ENCODE peak calls at places on chromosome 7, in four cellular contexts. One of them, this sample, is unnamed.

GRCh38 chr7:85191383-85191782 is 4.5 kb upstream of the SEMA3D start:
- DNase-seq in fibroblast of pulmonary artery: peak; percentile 66
- DNase-seq in fibroblast of lung: peak; percentile 50
- DNase-seq in bronchial epithelial cell: peak; percentile 61
- DNase-seq in this sample: peak; percentile 26

GRCh38 chr7:40151504-40151903 is 16.7 kb downstream of the SUGCT start:
- DNase-seq in fibroblast of pulmonary artery: no peak
- DNase-seq in fibroblast of lung: no peak
- DNase-seq in bronchial epithelial cell: no peak
- DNase-seq in this sample: no peak

GRCh38 chr7:100745184-100745583 is 11.8 kb downstream of the ZAN start:
- DNase-seq in fibroblast of pulmonary artery: peak; percentile 52
- DNase-seq in fibroblast of lung: peak; percentile 66
- DNase-seq in bronchial epithelial cell: no peak
- DNase-seq in this sample: peak; percentile 17

GRCh38 chr7:134462337-134462925 is 3.5 kb upstream of the AKR1B1 start:
- DNase-seq in fibroblast of pulmonary artery: peak; percentile 82
- DNase-seq in fibroblast of lung: peak; percentile 82
- DNase-seq in bronchial epithelial cell: peak; percentile 62
- DNase-seq in this sample: peak; percentile 61

GRCh38 chr7:25662881-25663588 is 434.7 kb upstream of the NPVF start:
- DNase-seq in fibroblast of pulmonary artery: no peak
- DNase-seq in fibroblast of lung: no peak
- DNase-seq in bronchial epithelial cell: no peak
- DNase-seq in this sample: no peak

GRCh38 chr7:118525020-118525419 is 300.5 kb downstream of the ANKRD7 start:
- DNase-seq in fibroblast of pulmonary artery: no peak
- DNase-seq in fibroblast of lung: no peak
- DNase-seq in bronchial epithelial cell: no peak
- DNase-seq in this sample: no peak

GRCh38 chr7:158495780-158496179 is 91.8 kb downstream of the PTPRN2 start:
- DNase-seq in fibroblast of pulmonary artery: no peak
- DNase-seq in fibroblast of lung: no peak
- DNase-seq in bronchial epithelial cell: peak; percentile 3
- DNase-seq in this sample: no peak

GRCh38 chr7:99617187-99617781 is 538 bp downstream of the ZSCAN25 start:
- DNase-seq in fibroblast of pulmonary artery: no peak
- DNase-seq in fibroblast of lung: no peak
- DNase-seq in bronchial epithelial cell: no peak
- DNase-seq in this sample: no peak

GRCh38 chr7:126026421-126027088 is 1096.9 kb upstream of the POT1 start:
- DNase-seq in fibroblast of pulmonary artery: no peak
- DNase-seq in fibroblast of lung: no peak
- DNase-seq in bronchial epithelial cell: no peak
- DNase-seq in this sample: peak; percentile 16

GRCh38 chr7:8702807-8703206 is 269.4 kb downstream of the NXPH1 start:
- DNase-seq in fibroblast of pulmonary artery: no peak
- DNase-seq in fibroblast of lung: no peak
- DNase-seq in bronchial epithelial cell: no peak
- DNase-seq in this sample: no peak

GRCh38 chr7:102832694-102833093 is 80.1 kb upstream of the LRRC17 start:
- DNase-seq in fibroblast of pulmonary artery: no peak
- DNase-seq in fibroblast of lung: no peak
- DNase-seq in bronchial epithelial cell: no peak
- DNase-seq in this sample: no peak

GRCh38 chr7:109456116-109456515 is 886.4 kb downstream of the DNAJB9 start:
- DNase-seq in fibroblast of pulmonary artery: no peak
- DNase-seq in fibroblast of lung: no peak
- DNase-seq in bronchial epithelial cell: no peak
- DNase-seq in this sample: no peak

GRCh38 chr7:151117565-151117964 is 31.3 kb downstream of the AGAP3 start:
- DNase-seq in fibroblast of pulmonary artery: no peak
- DNase-seq in fibroblast of lung: no peak
- DNase-seq in bronchial epithelial cell: peak; percentile 23
- DNase-seq in this sample: no peak
- H3K4me3 ChIP-seq in fibroblast of pulmonary artery: no peak overlapping the region
- H3K4me3 ChIP-seq in fibroblast of lung: no peak overlapping the region
- H3K4me3 ChIP-seq in bronchial epithelial cell: peak overlapping the region; percentile 57
- H3K4me3 ChIP-seq in this sample: no peak overlapping the region

DNA sequence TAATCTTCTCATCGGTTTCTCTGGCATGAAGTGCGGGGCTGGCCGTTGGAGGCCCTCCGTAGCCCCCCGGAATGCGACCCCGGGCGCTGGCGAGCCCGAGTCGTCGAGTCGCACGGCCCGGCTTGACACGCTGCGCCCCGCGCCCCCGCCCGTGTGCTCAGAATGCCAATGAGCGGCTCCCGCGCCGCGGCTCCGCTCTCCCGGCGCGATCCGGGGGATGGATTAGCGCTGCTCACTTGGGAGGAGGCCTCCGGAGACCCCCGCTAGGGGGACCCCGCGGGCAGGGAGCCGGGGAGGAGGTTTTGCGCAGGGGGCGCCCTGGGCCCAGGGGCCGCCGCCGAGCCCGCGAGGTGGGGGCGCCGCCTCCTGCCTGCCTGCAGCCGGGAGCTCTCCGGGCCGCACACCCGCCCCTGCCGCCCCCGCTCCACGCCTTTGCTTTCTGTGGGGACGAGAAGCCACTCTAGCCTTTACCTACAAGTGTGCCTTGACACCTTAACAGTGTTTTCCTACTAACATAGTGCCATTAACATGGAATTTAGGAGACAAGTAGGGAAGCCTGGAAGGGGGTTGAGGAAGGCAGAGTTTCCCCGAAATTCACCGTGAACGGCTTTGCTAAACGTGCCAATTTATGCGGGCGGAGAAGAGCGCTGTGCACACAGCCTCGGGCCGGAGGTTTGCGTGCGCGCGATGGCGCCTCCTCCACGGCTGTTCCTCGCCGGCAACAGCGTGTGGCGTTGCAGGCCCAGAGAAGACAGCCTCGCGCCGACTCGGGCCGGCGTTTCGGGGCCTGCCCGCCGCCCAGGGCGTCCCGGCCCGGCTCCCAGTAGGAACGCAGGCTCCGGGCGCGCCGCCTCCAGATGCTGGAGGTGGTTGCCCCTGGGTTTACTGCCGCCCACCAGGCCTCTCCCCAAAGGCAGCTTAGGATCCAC is 7.1 kb downstream of the SHH start:
- DNase-seq in fibroblast of pulmonary artery: peak; percentile 78
- DNase-seq in fibroblast of lung: peak; percentile 78
- DNase-seq in bronchial epithelial cell: peak; percentile 38
- DNase-seq in this sample: peak; percentile 62
- H3K4me3 ChIP-seq in fibroblast of pulmonary artery: peak overlapping the region; percentile 47
- H3K4me3 ChIP-seq in fibroblast of lung: peak overlapping the region; percentile 36
- H3K4me3 ChIP-seq in bronchial epithelial cell: peak overlapping the region; percentile 29
- H3K4me3 ChIP-seq in this sample: peak overlapping the region; percentile 54

DNA sequence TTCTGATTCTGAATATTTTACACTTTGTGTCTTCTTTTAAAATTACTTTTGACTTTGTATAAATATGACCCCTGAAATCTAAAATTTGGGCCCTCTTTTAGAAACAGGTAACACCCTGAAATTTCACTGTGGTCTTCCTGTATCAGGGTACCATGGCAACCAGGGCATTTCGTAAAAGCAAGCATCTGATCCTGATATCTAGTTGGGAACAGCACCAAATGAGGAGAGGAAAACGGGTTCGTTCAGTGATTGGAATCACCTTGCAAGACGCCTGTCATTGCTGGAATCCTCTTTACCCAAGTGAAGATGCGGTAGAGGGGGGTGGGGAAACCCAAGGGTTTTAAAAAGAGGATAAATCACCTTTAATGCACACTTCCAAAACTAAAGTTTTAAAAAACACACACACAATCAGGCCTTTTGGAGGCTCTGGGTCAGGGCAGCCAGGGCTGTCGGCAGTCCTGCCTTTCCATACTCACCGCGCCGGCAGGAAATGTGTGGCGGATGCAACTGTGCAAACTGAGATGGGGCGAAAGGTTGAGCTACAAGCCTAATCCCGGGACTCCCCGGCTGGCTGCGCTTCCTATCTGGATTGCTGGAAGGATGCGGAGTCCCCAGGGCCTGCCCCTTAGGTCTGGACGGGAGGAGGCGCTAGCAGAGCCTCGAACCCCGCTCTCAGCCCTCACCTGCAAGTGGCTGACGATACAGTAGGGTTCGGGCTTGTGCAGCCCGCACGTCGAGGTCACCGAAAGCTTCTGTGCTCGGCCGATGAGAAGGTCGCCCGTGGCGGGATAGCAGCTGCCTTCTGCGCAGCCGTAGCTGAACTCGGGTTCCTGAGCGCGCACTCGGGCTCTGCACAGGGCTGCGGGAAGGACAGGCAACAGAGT is 1.8 kb downstream of the LAMB1 start:
- DNase-seq in fibroblast of pulmonary artery: peak; percentile 70
- DNase-seq in fibroblast of lung: peak; percentile 58
- DNase-seq in bronchial epithelial cell: peak; percentile 55
- DNase-seq in this sample: peak; percentile 19
- H3K4me3 ChIP-seq in fibroblast of pulmonary artery: peak overlapping the region; percentile 94
- H3K4me3 ChIP-seq in fibroblast of lung: peak overlapping the region; percentile 57
- H3K4me3 ChIP-seq in bronchial epithelial cell: peak overlapping the region; percentile 54
- H3K4me3 ChIP-seq in this sample: peak overlapping the region; percentile 80

DNA sequence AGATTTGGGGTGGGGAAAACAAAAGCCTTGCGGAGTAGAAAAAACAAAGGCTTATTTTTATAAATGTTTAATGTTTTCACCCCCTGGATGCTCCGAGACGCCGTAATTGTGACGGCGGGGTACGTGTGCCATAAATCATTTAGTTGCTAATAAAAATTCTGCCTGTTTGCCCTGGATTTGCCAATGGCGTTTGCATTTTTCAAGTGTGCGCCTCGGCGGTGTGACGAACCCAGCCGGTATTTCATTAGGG is 2.5 kb upstream of the TNRC18 start:
- DNase-seq in fibroblast of pulmonary artery: peak; percentile 56
- DNase-seq in fibroblast of lung: peak; percentile 63
- DNase-seq in bronchial epithelial cell: peak; percentile 35
- DNase-seq in this sample: no peak
- H3K4me3 ChIP-seq in fibroblast of pulmonary artery: peak overlapping the region; percentile 77
- H3K4me3 ChIP-seq in fibroblast of lung: peak overlapping the region; percentile 73
- H3K4me3 ChIP-seq in bronchial epithelial cell: peak overlapping the region; percentile 86
- H3K4me3 ChIP-seq in this sample: peak overlapping the region; percentile 91

GRCh38 chr7:106865130-106866115 is at the start of gene PIK3CG:
- DNase-seq in fibroblast of pulmonary artery: peak; percentile 3
- DNase-seq in fibroblast of lung: no peak
- DNase-seq in bronchial epithelial cell: no peak
- DNase-seq in this sample: no peak
- H3K4me3 ChIP-seq in fibroblast of pulmonary artery: no peak within 1 kb of the TSS
- H3K4me3 ChIP-seq in fibroblast of lung: no peak within 1 kb of the TSS
- H3K4me3 ChIP-seq in bronchial epithelial cell: no peak within 1 kb of the TSS
- H3K4me3 ChIP-seq in this sample: no peak within 1 kb of the TSS

DNA sequence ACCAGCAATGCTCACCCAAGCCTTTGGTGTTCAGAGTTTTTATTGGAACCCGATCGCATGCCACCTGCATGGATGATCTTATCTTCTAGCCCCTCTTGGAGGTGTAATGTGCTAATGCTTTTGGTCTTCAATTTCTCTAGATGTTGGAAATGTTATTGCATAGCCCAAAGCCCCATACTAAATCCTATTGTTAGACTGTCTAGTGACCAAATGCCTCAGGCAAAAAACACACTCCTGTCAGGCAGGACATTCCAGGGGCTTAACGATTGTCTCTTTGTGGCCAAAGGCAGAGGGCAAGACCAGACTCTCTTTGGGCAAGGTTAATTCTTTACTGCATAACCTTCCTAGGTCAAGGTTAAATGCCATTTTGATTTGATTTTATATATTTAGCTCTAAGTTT is 187.9 kb downstream of the BMPER start:
- DNase-seq in fibroblast of pulmonary artery: no peak
- DNase-seq in fibroblast of lung: no peak
- DNase-seq in bronchial epithelial cell: no peak
- DNase-seq in this sample: no peak
- H3K4me3 ChIP-seq in fibroblast of pulmonary artery: no peak overlapping the region
- H3K4me3 ChIP-seq in fibroblast of lung: no peak overlapping the region
- H3K4me3 ChIP-seq in bronchial epithelial cell: no peak overlapping the region
- H3K4me3 ChIP-seq in this sample: no peak overlapping the region

DNA sequence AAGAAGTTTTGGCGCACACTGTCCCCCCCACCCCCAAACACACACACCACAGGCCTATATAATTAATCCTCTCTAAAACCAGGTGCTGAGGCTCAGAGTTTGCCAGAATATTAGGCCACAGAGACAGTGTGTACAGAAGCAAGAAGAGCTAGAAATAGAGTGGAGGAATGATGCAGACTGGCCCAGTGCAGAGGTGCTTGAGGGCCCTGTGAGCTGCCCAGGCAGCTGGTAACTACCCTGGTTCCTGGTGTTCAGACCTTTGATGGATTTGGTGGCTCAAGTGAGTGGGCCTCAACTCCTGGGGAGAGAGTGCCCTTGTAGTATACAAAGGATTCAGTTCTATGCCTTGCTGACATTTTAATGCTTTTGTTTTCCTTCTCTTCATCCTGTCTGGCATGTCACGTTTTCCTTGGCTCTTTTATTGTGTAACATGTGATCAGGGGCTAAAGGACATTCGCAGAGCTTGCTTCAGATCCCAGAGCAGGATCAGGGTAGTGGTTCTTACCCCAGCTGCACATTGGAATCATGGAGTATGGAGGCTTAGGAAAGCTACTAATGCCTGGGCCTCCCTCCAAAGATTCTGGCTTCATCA is 20.1 kb downstream of the LRRC4 start:
- DNase-seq in fibroblast of pulmonary artery: no peak
- DNase-seq in fibroblast of lung: no peak
- DNase-seq in bronchial epithelial cell: no peak
- DNase-seq in this sample: no peak
- H3K4me3 ChIP-seq in fibroblast of pulmonary artery: no peak overlapping the region
- H3K4me3 ChIP-seq in fibroblast of lung: no peak overlapping the region
- H3K4me3 ChIP-seq in bronchial epithelial cell: no peak overlapping the region
- H3K4me3 ChIP-seq in this sample: no peak overlapping the region

GRCh38 chr7:44607141-44608068 is 978 bp downstream of the OGDH start:
- DNase-seq in fibroblast of pulmonary artery: no peak
- DNase-seq in fibroblast of lung: no peak
- DNase-seq in bronchial epithelial cell: no peak
- DNase-seq in this sample: no peak
- H3K4me3 ChIP-seq in fibroblast of pulmonary artery: peak overlapping the region; percentile 95
- H3K4me3 ChIP-seq in fibroblast of lung: peak overlapping the region; percentile 98
- H3K4me3 ChIP-seq in bronchial epithelial cell: peak overlapping the region; percentile 87
- H3K4me3 ChIP-seq in this sample: peak overlapping the region; percentile 82

GRCh38 chr7:73560035-73560835 is 2.7 kb upstream of the BCL7B start:
- DNase-seq in fibroblast of pulmonary artery: peak; percentile 64
- DNase-seq in fibroblast of lung: peak; percentile 87
- DNase-seq in bronchial epithelial cell: peak; percentile 77
- DNase-seq in this sample: peak; percentile 63

GRCh38 chr7:73557108-73557396 is 438 bp downstream of the BCL7B start:
- DNase-seq in fibroblast of pulmonary artery: peak; percentile 92
- DNase-seq in fibroblast of lung: peak; percentile 89
- DNase-seq in bronchial epithelial cell: peak; percentile 86
- DNase-seq in this sample: peak; percentile 93

GRCh38 chr7:73556208-73557107 is 1.0 kb downstream of the BCL7B start:
- DNase-seq in fibroblast of pulmonary artery: no peak
- DNase-seq in fibroblast of lung: no peak
- DNase-seq in bronchial epithelial cell: no peak
- DNase-seq in this sample: no peak

GRCh38 chr7:73557397-73558257 is at the start of gene BCL7B:
- DNase-seq in fibroblast of pulmonary artery: peak; percentile 55
- DNase-seq in fibroblast of lung: peak; percentile 53
- DNase-seq in bronchial epithelial cell: peak; percentile 27
- DNase-seq in this sample: peak; percentile 66

GRCh38 chr7:73555411-73555982 is 2.0 kb downstream of the BCL7B start:
- DNase-seq in fibroblast of pulmonary artery: no peak
- DNase-seq in fibroblast of lung: no peak
- DNase-seq in bronchial epithelial cell: no peak
- DNase-seq in this sample: no peak
- H3K4me3 ChIP-seq in fibroblast of pulmonary artery: peak overlapping the region; percentile 2
- H3K4me3 ChIP-seq in fibroblast of lung: peak overlapping the region; percentile 86
- H3K4me3 ChIP-seq in bronchial epithelial cell: no peak overlapping the region
- H3K4me3 ChIP-seq in this sample: peak overlapping the region; percentile 73